ENCODE peak calls at places on chromosomes 3 and 15, in eight cellular contexts. B, X, O, I, Q, C, Y and E are unnamed samples. For H3K27me3, the result is how much of the 10 kb centered on the place peaks cover.

GRCh38 chr15:88604972-88605506 is 16.1 kb upstream of the AEN start:
- DNase-seq in O (no peak), Q (no peak), I (no peak), C (no peak), B (no peak), X (no peak), Y (peak), E (no peak)

GRCh38 chr3:58271901-58272501 is 34.0 kb upstream of the RPP14 start:
- DNase-seq in I (peak), C (no peak), X (peak), O (no peak), B (peak), Y (no peak), Q (no peak), E (peak)

GRCh38 chr15:45333550-45333949 is 44.8 kb downstream of the GATM start:
- DNase-seq in C (no peak), I (peak), O (no peak), Y (no peak), B (peak), X (peak), Q (no peak), E (peak)

GRCh38 chr3:150787741-150788370 is 24.9 kb upstream of the SIAH2 start:
- DNase-seq in I (peak), X (peak), C (no peak), O (peak), Y (peak), B (peak), Q (peak), E (peak)

GRCh38 chr3:126784254-126784653 is 80.2 kb downstream of the CHCHD6 start:
- DNase-seq in X (no peak), B (no peak), Y (peak), Q (no peak), O (no peak), C (no peak), I (no peak), E (no peak)

GRCh38 chr3:5739299-5739935 is 551.9 kb downstream of the EDEM1 start:
- DNase-seq in X (no peak), I (no peak), Q (no peak), Y (no peak), C (no peak), O (no peak), B (no peak), E (no peak)

GRCh38 chr15:74776851-74777768 is 4.8 kb upstream of the CSK start:
- DNase-seq in C (peak), X (no peak), Y (peak), Q (no peak), I (no peak), O (peak), B (no peak), E (no peak)

GRCh38 chr3:128068156-128068620 is 16.0 kb downstream of the SEC61A1 start:
- DNase-seq in I (peak), O (peak), Y (peak), C (no peak), X (peak), B (peak), Q (no peak), E (no peak)

GRCh38 chr3:49428697-49429100 is 425 bp downstream of the NICN1 start:
- DNase-seq in B (no peak), I (no peak), X (no peak), Y (no peak), C (no peak), Q (no peak), O (no peak), E (no peak)

GRCh38 chr3:126261037-126261436 is 80.7 kb upstream of the ALDH1L1 start:
- DNase-seq in Q (no peak), C (no peak), Y (peak), B (peak), O (no peak), X (peak), I (no peak), E (no peak)

GRCh38 chr3:112519424-112520001 is 20.2 kb upstream of the BTLA start:
- DNase-seq in C (no peak), Y (peak), I (peak), Q (peak), B (peak), X (peak), O (no peak), E (peak)

GRCh38 chr3:120239644-120240043 is 45.4 kb downstream of the GPR156 start:
- DNase-seq in B (no peak), O (no peak), C (no peak), I (no peak), X (no peak), Y (no peak), Q (no peak), E (no peak)

GRCh38 chr3:58630710-58631092 is 35.9 kb downstream of the FAM3D start:
- DNase-seq in I (no peak), Q (no peak), Y (no peak), C (no peak), O (no peak), X (no peak), B (no peak), E (no peak)

GRCh38 chr3:9930804-9931418 is 2.7 kb upstream of the CRELD1 start:
- DNase-seq in Q (no peak), Y (no peak), I (peak), O (no peak), B (peak), C (no peak), X (no peak), E (no peak)

GRCh38 chr15:23484870-23485269 is 37.8 kb upstream of the GOLGA6L2 start:
- DNase-seq in Q (no peak), Y (no peak), X (no peak), B (no peak), C (no peak), I (no peak), O (no peak), E (no peak)

GRCh38 chr15:50051811-50052419 is 67.1 kb downstream of the ATP8B4 start:
- DNase-seq in B (peak), O (no peak), Q (peak), X (peak), Y (peak), C (no peak), I (peak), E (peak)

GRCh38 chr3:187963677-187964385 is 190.1 kb upstream of the LPP start:
- DNase-seq in X (no peak), I (no peak), O (no peak), Q (no peak), C (no peak), Y (no peak), B (no peak), E (no peak)

GRCh38 chr15:98241032-98241554 is 280.6 kb downstream of the ARRDC4 start:
- DNase-seq in B (no peak), Y (no peak), Q (no peak), I (no peak), X (no peak), C (no peak), O (no peak), E (no peak)

GRCh38 chr3:66486187-66486586 is 14.6 kb downstream of the LRIG1 start:
- DNase-seq in Y (no peak), Q (no peak), C (no peak), O (no peak), I (no peak), B (no peak), X (no peak), E (no peak)

GRCh38 chr3:138118863-138119766 is 3.7 kb upstream of the DZIP1L start:
- DNase-seq in C (no peak), Q (peak), X (peak), O (peak), B (peak), I (peak), Y (peak), E (peak)

GRCh38 chr15:91881551-91882297 is 28.2 kb downstream of the SLCO3A1 start:
- DNase-seq in Y (no peak), I (no peak), B (no peak), X (no peak), O (no peak), Q (no peak), C (no peak), E (no peak)

GRCh38 chr3:127206154-127206553 is 13.2 kb downstream of the PRR23E start:
- DNase-seq in O (no peak), I (no peak), B (no peak), Y (no peak), X (no peak), C (no peak), Q (no peak), E (no peak)

GRCh38 chr3:106242779-106243178 is 374.0 kb upstream of the CBLB start:
- DNase-seq in O (no peak), B (no peak), C (no peak), I (no peak), Q (no peak), X (no peak), Y (no peak), E (no peak)

GRCh38 chr3:176120507-176120906 is 1076.8 kb downstream of the TBL1XR1 start:
- DNase-seq in Y (no peak), Q (no peak), I (no peak), X (no peak), C (no peak), O (no peak), B (peak), E (no peak)

GRCh38 chr3:183015185-183015584 is 34.8 kb upstream of the DCUN1D1 start:
- DNase-seq in B (no peak), O (no peak), Q (no peak), X (no peak), I (no peak), Y (no peak), C (no peak), E (no peak)

GRCh38 chr15:31353931-31354330 is 27.3 kb downstream of the KLF13 start:
- DNase-seq in C (no peak), X (peak), O (no peak), Q (no peak), I (no peak), B (peak), Y (no peak), E (no peak)

GRCh38 chr3:70982700-70983140 is 600.8 kb downstream of the FOXP1 start:
- DNase-seq in I (peak), X (peak), B (peak), Q (no peak), Y (peak), O (no peak), C (no peak), E (peak)

GRCh38 chr15:46222861-46223260 is 588.0 kb downstream of the SQOR start:
- DNase-seq in I (no peak), C (no peak), X (no peak), B (no peak), Y (no peak), O (no peak), Q (no peak), E (no peak)

GRCh38 chr3:105944721-105945120 is 75.9 kb upstream of the CBLB start:
- DNase-seq in B (peak), X (no peak), Y (no peak), I (peak), Q (no peak), C (no peak), O (no peak), E (peak)

GRCh38 chr3:124877617-124878016 is 9.5 kb downstream of the ITGB5 start:
- DNase-seq in B (no peak), X (no peak), Q (no peak), O (no peak), I (no peak), C (no peak), Y (no peak), E (no peak)

GRCh38 chr3:61847784-61848462 is 286.6 kb downstream of the PTPRG start:
- DNase-seq in I (no peak), C (no peak), B (peak), Y (no peak), O (no peak), Q (peak), X (peak), E (no peak)

GRCh38 chr3:47009225-47010049 is 30.0 kb downstream of the NBEAL2 start:
- DNase-seq in I (no peak), B (peak), X (peak), Q (peak), Y (peak), O (peak), C (peak), E (peak)

GRCh38 chr15:55218068-55218467 is 21.3 kb upstream of the RSL24D1 start:
- DNase-seq in B (no peak), Y (no peak), I (no peak), O (no peak), Q (no peak), X (no peak), C (no peak), E (no peak)

GRCh38 chr3:130811552-130811951 is 64.9 kb upstream of the PIK3R4 start:
- DNase-seq in O (no peak), X (no peak), Y (no peak), B (no peak), I (no peak), Q (no peak), C (no peak), E (no peak)

GRCh38 chr3:8445861-8446260 is 55.8 kb upstream of the LMCD1 start:
- DNase-seq in Y (no peak), B (peak), I (peak), Q (no peak), O (no peak), X (no peak), C (no peak), E (peak)

GRCh38 chr15:51750942-51751686 is at the start of gene TMOD2:
- DNase-seq in B (peak), Y (peak), Q (no peak), O (peak), X (peak), I (peak), C (no peak), E (no peak)

DNA sequence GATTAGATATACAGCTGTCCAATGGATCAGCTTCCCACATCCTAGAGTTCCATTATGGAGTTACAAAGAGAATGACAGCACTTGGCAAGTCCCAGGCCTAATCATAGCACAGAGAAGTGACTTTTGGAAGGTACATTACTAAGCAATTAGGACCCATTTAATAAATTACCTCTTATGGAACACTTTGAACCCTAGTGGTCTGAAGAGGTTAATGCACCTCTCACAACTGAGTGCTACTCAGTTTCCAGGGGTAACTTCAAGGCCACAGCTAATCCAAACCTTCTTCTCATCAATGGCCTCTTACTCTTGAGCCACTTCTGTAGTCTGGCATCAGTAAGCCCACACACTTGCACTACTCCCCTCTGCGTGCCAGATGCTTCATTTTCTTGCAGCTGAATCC is 34.9 kb upstream of the MEIS2 start:
- DNase-seq in Y (peak), B (no peak), O (no peak), C (no peak), I (peak), X (no peak), Q (no peak), E (no peak)
- TF ChIP-seq CTCF in Y (peak), B (peak), O (peak), C (peak), I (peak), X (peak), Q (peak), E (peak)

DNA sequence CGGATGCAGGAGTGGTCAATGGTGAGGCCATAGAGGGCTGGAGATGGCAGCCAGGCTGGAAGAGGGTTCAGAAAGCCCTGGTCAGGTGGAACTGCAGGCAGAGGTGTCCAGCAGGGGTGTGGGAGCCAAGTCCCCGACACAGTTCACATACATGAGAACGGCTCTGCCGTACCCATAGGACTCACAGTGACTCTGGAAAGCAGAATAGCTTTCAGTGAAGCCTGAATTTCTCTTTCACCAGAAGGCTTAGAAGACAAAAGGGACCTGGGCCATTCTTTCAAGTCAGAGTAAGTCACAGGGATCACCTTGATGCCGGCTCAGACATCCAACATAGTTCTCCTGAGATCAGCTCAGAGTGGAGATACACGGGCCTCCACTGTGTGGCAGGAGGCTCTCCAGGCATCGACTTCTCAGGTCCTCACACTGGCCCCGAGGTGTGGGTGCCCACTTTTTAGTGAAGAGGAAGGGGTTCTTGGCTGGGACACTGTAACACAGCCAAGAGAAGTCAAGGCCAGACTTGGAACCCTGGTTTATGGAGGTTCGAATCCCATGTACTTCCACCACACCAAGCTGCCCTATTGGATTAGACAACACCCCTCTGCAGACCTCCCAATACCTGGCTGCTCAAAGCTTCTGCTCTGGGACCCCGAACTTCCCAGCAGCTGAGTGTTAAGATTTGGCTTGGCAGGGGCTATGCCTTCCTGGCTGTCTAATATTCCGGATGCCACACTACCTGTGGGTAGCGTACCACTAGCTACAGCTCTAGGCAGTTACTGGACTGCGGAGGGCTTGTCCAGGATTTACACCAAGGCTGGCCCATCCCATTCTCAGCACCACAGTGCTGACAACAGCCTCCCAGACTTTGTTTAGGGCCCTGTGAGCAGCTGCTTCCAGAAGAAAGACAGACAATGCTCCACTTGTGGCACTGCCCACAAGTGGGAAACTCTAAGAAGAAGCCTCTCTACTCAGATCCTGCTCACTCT is 40.5 kb upstream of the RAB6B start:
- DNase-seq in I (no peak), Y (no peak), O (no peak), X (no peak), B (no peak), C (no peak), Q (no peak), E (no peak)
- H3K27me3 ChIP-seq in I (under half), Y (under half), O (under half), X (under half), B (under half), C (under half), Q (under half), E (under half)

DNA sequence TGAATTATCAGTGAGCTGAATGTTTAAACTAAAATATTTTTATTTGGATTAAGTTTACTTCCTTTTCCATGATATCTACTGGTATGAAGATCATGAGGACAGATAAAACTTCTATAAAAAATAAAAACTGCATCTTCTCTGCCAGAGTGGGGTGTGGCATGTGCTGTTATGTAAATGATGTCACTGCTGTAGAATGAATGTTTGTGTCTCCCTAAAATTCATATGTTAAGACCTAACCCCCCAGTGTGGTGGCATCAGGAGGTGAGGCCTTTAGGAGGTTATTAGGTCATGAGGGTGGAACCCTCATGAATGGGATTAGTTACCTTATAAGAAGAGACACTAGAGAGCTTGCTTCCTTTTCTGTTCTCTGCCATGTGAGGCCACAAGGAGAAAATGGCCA is 178.7 kb upstream of the DPH6 start:
- DNase-seq in C (no peak), B (no peak), X (no peak), I (peak), O (no peak), Q (no peak), Y (no peak), E (no peak)
- TF ChIP-seq CTCF in C (no peak), B (no peak), X (no peak), I (no peak), O (no peak), Q (no peak), Y (no peak), E (no peak)

DNA sequence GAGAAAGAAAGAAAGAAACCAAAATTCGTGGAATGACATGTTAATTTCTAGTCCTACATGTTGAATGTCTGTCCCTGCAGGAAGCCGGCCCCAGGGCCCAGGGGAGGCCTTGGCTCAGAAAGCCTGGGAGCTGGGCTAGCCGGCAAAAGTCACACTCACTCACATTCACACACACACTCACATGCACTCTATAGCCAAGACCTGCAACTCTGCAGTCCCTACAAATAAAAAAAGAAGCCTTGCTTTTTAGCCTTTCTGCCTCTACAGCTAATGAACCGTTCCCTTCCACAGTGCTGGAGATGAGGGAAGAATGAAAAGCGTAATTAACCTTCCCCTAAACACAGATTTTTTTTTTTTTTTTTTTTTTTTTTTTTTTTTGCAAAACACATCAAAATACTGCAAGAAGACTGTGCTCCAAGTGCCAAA is 4.4 kb downstream of the MECOM start:
- DNase-seq in Y (peak), Q (no peak), I (no peak), C (no peak), X (peak), O (no peak), B (peak), E (no peak)
- H3K27me3 ChIP-seq in Y (half or more), Q (under half), I (under half), C (under half), X (under half), O (half or more), B (under half), E (half or more)